ENCODE peak calls at places on chromosome 1, in ten cellular contexts. Z, A, J, S, O, H, Q, M, B and U are unnamed samples. For H3K9me3, the result is how much of the 10 kb centered on the place peaks cover.

GRCh38 chr1:202029171-202029665 is 18.8 kb downstream of the ELF3 start:
- DNase-seq in Z (peak), A (no peak), J (no peak), S (no peak), O (no peak), H (no peak), Q (no peak), M (no peak), B (no peak), U (no peak)

GRCh38 chr1:185694081-185694480 is 40.1 kb upstream of the HMCN1 start:
- DNase-seq in Z (no peak), A (no peak), J (no peak), S (no peak), O (peak), H (no peak), Q (peak), M (no peak), B (peak), U (no peak)

GRCh38 chr1:109198043-109198695 is 15.5 kb upstream of the SARS1 start:
- DNase-seq in Z (peak), A (peak), J (no peak), S (no peak), O (no peak), H (peak), Q (no peak), M (no peak), B (no peak), U (no peak)

GRCh38 chr1:90728656-90729257 is 11.7 kb upstream of the BARHL2 start:
- DNase-seq in Z (no peak), A (no peak), J (no peak), S (no peak), O (no peak), H (no peak), Q (no peak), M (no peak), B (no peak), U (no peak)

GRCh38 chr1:60222492-60223369 is 149.2 kb upstream of the C1orf87 start:
- DNase-seq in Z (no peak), A (no peak), J (no peak), S (no peak), O (no peak), H (no peak), Q (no peak), M (no peak), B (no peak), U (no peak)

GRCh38 chr1:173341307-173341706 is 134.2 kb upstream of the TNFSF4 start:
- DNase-seq in Z (peak), A (no peak), J (no peak), S (no peak), O (no peak), H (no peak), Q (no peak), M (no peak), B (no peak), U (no peak)

GRCh38 chr1:66262233-66262632 is 271.7 kb upstream of the SGIP1 start:
- DNase-seq in Z (peak), A (no peak), J (peak), S (no peak), O (no peak), H (no peak), Q (peak), M (no peak), B (no peak), U (no peak)

GRCh38 chr1:116738673-116739370 is 15.4 kb upstream of the CD2 start:
- DNase-seq in Z (no peak), A (no peak), J (no peak), S (no peak), O (peak), H (no peak), Q (no peak), M (no peak), B (no peak), U (no peak)

GRCh38 chr1:182080955-182081582 is 19.6 kb upstream of the ZNF648 start:
- DNase-seq in Z (peak), A (peak), J (no peak), S (no peak), O (no peak), H (no peak), Q (no peak), M (no peak), B (peak), U (no peak)

GRCh38 chr1:212791261-212791675 is 309 bp downstream of the NSL1 start:
- DNase-seq in Z (peak), A (no peak), J (no peak), S (no peak), O (no peak), H (no peak), Q (no peak), M (no peak), B (no peak), U (no peak)

GRCh38 chr1:212797681-212798080 is 6.0 kb downstream of the TATDN3 start:
- DNase-seq in Z (peak), A (no peak), J (no peak), S (no peak), O (no peak), H (no peak), Q (no peak), M (no peak), B (no peak), U (no peak)

GRCh38 chr1:212794561-212795014 is 2.9 kb downstream of the TATDN3 start:
- DNase-seq in Z (no peak), A (no peak), J (no peak), S (no peak), O (no peak), H (no peak), Q (no peak), M (no peak), B (peak), U (no peak)

GRCh38 chr1:212792396-212792908 is 758 bp downstream of the TATDN3 start:
- DNase-seq in Z (no peak), A (no peak), J (no peak), S (no peak), O (no peak), H (no peak), Q (no peak), M (no peak), B (no peak), U (no peak)

GRCh38 chr1:212791676-212792395 is at the start of the genes NSL1 and TATDN3:
- DNase-seq in Z (peak), A (peak), J (peak), S (peak), O (peak), H (peak), Q (peak), M (peak), B (peak), U (peak)
- TF ChIP-seq POLR2A in Z (peak), A (peak), J (peak), S (peak), O (peak), H (peak), Q (peak), M (peak), B (peak), U (peak)

DNA sequence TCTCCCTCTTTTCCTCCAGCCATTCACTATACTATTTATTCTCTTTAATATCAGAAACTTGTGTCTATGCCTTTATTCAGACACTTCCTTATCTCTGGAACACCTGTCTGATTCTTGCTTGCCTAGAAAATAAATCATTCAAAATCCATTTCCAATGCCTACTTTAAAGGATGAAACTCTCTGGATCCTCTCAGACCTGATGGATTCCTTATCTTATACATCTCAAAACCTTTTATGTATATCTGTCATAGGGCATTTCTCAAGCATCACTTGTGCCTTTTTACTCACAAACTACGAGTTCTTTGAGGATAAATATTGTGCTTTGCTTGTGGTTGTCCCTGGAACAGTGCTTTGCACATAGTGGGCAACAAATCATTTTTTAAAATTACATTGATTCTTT is 3.8 kb upstream of the ATP6V1G3 start:
- DNase-seq in Z (no peak), A (no peak), J (no peak), S (no peak), O (no peak), H (no peak), Q (no peak), M (no peak), B (no peak), U (no peak)
- TF ChIP-seq CTCF in Z (no peak), A (no peak), J (no peak), S (no peak), O (no peak), H (no peak), Q (no peak), M (no peak), B (no peak), U (no peak)

DNA sequence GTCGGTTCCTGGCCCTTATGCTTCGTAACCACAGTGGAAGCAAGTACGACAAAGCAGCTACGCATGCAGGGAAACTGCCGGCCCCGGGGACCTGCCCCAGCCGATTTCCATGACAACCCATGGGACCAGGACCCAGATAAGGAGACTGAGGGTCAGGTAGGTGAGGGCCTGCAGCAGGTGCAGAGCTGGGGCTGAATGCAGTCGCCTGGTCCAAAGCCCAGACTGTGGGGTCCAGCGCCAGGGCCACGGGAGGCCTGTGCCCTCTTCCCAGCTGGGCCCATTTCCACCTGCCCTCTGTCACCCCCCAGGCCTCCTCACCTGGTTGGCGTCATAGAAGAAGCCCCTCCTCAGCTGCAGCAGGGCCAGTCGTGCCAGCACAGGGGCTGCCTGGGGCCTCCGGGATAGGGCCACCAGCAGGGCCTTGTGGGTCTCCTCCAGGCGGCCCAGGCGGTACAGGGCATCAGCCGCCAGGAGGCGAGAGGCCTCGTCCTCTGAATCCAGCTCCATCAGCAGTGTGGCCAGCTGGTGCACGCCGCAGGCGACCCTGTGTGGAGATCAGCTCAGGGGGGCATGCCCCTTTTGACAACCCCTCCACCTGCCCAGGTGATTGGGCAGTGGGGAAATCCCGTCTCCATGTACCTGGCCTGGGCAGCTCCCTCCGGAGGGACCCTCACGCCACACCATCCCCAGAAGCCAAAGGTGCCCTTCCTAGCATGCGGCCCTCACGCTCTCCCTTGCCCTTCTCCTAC is 14.2 kb downstream of the TTC34 start:
- DNase-seq in Z (no peak), A (no peak), J (no peak), S (no peak), O (no peak), H (peak), Q (no peak), M (no peak), B (no peak), U (peak)
- H3K9me3 ChIP-seq in Z (half or more), A (under half), J (under half), S (under half), O (under half), H (under half), Q (under half), M (under half), B (under half), U (under half)

GRCh38 chr1:15684468-15685283 is 556 bp downstream of the PLEKHM2 start:
- DNase-seq in Z (no peak), A (peak), J (peak), S (no peak), O (peak), H (peak), Q (peak), M (no peak), B (no peak), U (peak)
- TF ChIP-seq POLR2A in Z (no peak), A (no peak), J (no peak), S (no peak), O (no peak), H (no peak), Q (no peak), M (peak), B (no peak), U (no peak)

DNA sequence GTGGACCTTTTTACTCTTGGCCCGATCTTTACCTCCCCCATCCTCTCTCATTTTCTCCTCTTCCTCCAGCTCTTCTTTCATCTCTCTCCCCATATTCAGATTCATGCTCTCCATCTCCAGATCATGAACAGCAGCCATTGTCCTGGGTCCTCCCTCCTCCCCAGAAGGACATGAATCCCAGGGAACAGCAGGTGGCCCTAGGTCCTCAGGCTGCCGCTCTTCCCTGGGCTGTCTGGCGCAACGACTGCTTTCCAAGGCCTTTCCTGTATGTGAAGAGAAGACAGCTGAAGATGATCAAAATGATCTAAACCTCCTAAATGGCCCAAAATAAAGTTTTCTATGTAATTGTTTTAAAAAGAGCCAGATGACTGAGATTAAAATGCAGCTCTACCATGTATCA is 22.6 kb downstream of the RHBDL2 start:
- DNase-seq in Z (no peak), A (no peak), J (no peak), S (no peak), O (no peak), H (no peak), Q (no peak), M (no peak), B (peak), U (no peak)
- TF ChIP-seq CTCF in Z (no peak), A (no peak), J (no peak), S (no peak), O (no peak), H (no peak), Q (no peak), M (no peak), B (peak), U (no peak)